ENCODE peak calls at places on chromosomes 12 and 14, in four cellular contexts. L is SK-N-SH, D is GM12878, V is H1. P is an unnamed sample.

GRCh38 chr12:115176741-115177400 is 492.9 kb upstream of the TBX3 start:
- DNase-seq in L (peak), D (no peak), V (no peak), P (no peak)

GRCh38 chr12:53097564-53098353 is at the start of gene IGFBP6:
- DNase-seq in L (peak), D (no peak), V (no peak), P (no peak)

GRCh38 chr14:68249534-68250517 is 430.2 kb downstream of the RAD51B start:
- DNase-seq in L (no peak), D (no peak), V (no peak), P (no peak)

GRCh38 chr12:52836042-52836466 is 1.9 kb upstream of the KRT79 start:
- DNase-seq in L (no peak), D (no peak), V (no peak), P (no peak)

GRCh38 chr12:48882325-48882687 is 16.6 kb upstream of the RND1 start:
- DNase-seq in L (no peak), D (no peak), V (no peak), P (no peak)

GRCh38 chr14:61537567-61538463 is 157.5 kb upstream of the HIF1A start:
- DNase-seq in L (no peak), D (no peak), V (peak), P (peak)

GRCh38 chr12:57641699-57642442 is 8.9 kb upstream of the B4GALNT1 start:
- DNase-seq in L (no peak), D (no peak), V (no peak), P (no peak)

GRCh38 chr12:96861656-96862055 is 45.4 kb upstream of the NEDD1 start:
- DNase-seq in L (no peak), D (no peak), V (no peak), P (no peak)

GRCh38 chr12:57147641-57147944 is 174 bp upstream of the LRP1-AS start:
- DNase-seq in L (no peak), D (no peak), V (no peak), P (peak)

GRCh38 chr12:13027508-13027907 is 16.7 kb upstream of the FAM234B start:
- DNase-seq in L (no peak), D (no peak), V (no peak), P (no peak)

GRCh38 chr14:85619866-85620265 is 89.9 kb downstream of the FLRT2 start:
- DNase-seq in L (no peak), D (no peak), V (no peak), P (no peak)

GRCh38 chr12:12823811-12824210 is 10.7 kb downstream of the DDX47 start:
- DNase-seq in L (no peak), D (no peak), V (no peak), P (no peak)

GRCh38 chr12:6341439-6342139 is at the start of gene TNFRSF1A:
- DNase-seq in L (peak), D (no peak), V (no peak), P (peak)

DNA sequence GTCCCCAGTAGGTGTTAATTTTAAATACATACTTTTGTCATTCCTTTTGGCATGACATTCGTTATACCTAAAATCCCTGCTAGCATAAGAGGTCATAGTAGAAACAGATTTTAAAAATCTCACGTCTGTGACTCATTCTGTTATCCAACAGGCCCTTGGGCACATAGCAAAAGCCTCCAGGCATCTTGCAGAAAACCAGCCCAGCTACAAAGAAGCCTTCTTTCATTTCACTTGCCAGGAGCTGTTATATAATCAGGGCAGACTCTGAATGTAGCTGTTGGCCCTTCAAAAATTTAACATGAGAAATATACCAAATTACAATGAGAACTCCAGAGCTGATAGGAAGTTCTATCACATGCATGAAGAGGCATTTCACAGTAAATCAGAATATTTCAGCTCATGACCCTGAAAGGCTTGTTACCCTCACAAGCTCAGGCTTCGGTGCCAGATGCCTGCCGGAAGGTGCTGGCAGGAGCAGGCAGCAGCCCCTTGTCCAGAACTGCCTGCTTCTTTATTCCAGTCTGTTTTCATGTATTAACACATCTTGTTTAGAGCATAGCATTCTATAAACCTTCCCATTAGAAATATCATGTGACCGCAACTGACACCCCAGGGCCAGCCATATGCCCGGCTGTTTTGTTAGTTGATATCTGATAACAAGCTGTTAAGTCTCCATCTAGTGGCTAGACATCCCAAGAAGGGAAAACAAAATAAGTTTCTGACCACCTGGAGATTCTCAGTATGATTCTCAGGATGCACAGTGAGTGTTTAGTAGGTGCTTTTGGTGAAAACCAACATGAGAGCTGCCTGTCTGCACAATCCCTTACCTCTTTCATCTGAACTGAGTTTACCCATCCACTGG is 17.8 kb downstream of the E2F7 start:
- DNase-seq in L (no peak), D (no peak), V (no peak), P (no peak)
- TF ChIP-seq CTCF in L (peak), D (no peak), V (no peak), P (no peak)

GRCh38 chr12:65217127-65217526 is 47.7 kb downstream of the LEMD3 start:
- DNase-seq in L (peak), D (no peak), V (no peak), P (no peak)
- TF ChIP-seq TCF12 in L (peak), D (no peak), V (no peak), P (no peak)

GRCh38 chr12:30755395-30755762 is 628 bp upstream of the CAPRIN2 start:
- DNase-seq in L (no peak), D (no peak), V (no peak), P (no peak)

GRCh38 chr12:30754750-30755394 is at the start of gene CAPRIN2:
- DNase-seq in L (peak), D (peak), V (peak), P (peak)

GRCh38 chr12:30753233-30753632 is 1.5 kb downstream of the CAPRIN2 start:
- DNase-seq in L (peak), D (no peak), V (no peak), P (peak)

GRCh38 chr12:30753761-30754382 is 879 bp downstream of the CAPRIN2 start:
- DNase-seq in L (peak), D (no peak), V (no peak), P (no peak)

GRCh38 chr12:30754383-30754749 is 385 bp downstream of the CAPRIN2 start:
- DNase-seq in L (no peak), D (no peak), V (no peak), P (no peak)
- TF ChIP-seq CTCF in L (no peak), D (no peak), V (no peak), P (no peak)

GRCh38 chr12:65881965-65882413 is 57.7 kb downstream of the HMGA2 start:
- DNase-seq in L (no peak), D (no peak), V (no peak), P (no peak)
- TF ChIP-seq TCF12 in L (no peak), D (no peak), V (no peak), P (no peak)